ENCODE peak calls at places on chromosomes 5 and 9, in four cellular contexts. One of them, this sample, is unnamed.

GRCh38 chr9:91302831-91303230 is 58.9 kb downstream of the AUH start:
- DNase-seq in hepatocyte: no peak
- DNase-seq in KG1: no peak
- DNase-seq in fibroblast of pulmonary artery: peak; percentile 79
- DNase-seq in this sample: peak; percentile 48

GRCh38 chr5:95734916-95735315 is 3.8 kb downstream of the RHOBTB3 start:
- DNase-seq in hepatocyte: no peak
- DNase-seq in KG1: no peak
- DNase-seq in fibroblast of pulmonary artery: peak; percentile 59
- DNase-seq in this sample: peak; percentile 66

GRCh38 chr5:6576861-6577501 is 55.9 kb downstream of the NSUN2 start:
- DNase-seq in hepatocyte: peak; percentile 55
- DNase-seq in KG1: no peak
- DNase-seq in fibroblast of pulmonary artery: peak; percentile 68
- DNase-seq in this sample: peak; percentile 73

GRCh38 chr5:176447538-176447981 is 625 bp upstream of the FAF2 start:
- DNase-seq in hepatocyte: no peak
- DNase-seq in KG1: peak; percentile 62
- DNase-seq in fibroblast of pulmonary artery: no peak
- DNase-seq in this sample: no peak

GRCh38 chr9:15834541-15834940 is 281.7 kb downstream of the CCDC171 start:
- DNase-seq in hepatocyte: peak; percentile 8
- DNase-seq in KG1: no peak
- DNase-seq in fibroblast of pulmonary artery: peak; percentile 66
- DNase-seq in this sample: peak; percentile 20

GRCh38 chr9:71676460-71676859 is 91.9 kb downstream of the CEMIP2 start:
- DNase-seq in hepatocyte: no peak
- DNase-seq in KG1: no peak
- DNase-seq in fibroblast of pulmonary artery: no peak
- DNase-seq in this sample: no peak

GRCh38 chr9:97529363-97530076 is 28.1 kb downstream of the TMOD1 start:
- DNase-seq in hepatocyte: no peak
- DNase-seq in KG1: no peak
- DNase-seq in fibroblast of pulmonary artery: peak; percentile 12
- DNase-seq in this sample: no peak

GRCh38 chr5:148556835-148557234 is 97.5 kb downstream of the HTR4 start:
- DNase-seq in hepatocyte: no peak
- DNase-seq in KG1: no peak
- DNase-seq in fibroblast of pulmonary artery: no peak
- DNase-seq in this sample: no peak

GRCh38 chr5:62448528-62448927 is 36.0 kb downstream of the IPO11 start:
- DNase-seq in hepatocyte: no peak
- DNase-seq in KG1: no peak
- DNase-seq in fibroblast of pulmonary artery: no peak
- DNase-seq in this sample: no peak

GRCh38 chr9:129489838-129490582 is 130.9 kb downstream of the C9orf50 start:
- DNase-seq in hepatocyte: no peak
- DNase-seq in KG1: no peak
- DNase-seq in fibroblast of pulmonary artery: peak; percentile 67
- DNase-seq in this sample: peak; percentile 51

GRCh38 chr9:133545494-133546286 is 11.2 kb downstream of the ADAMTSL2 start:
- DNase-seq in hepatocyte: no peak
- DNase-seq in KG1: no peak
- DNase-seq in fibroblast of pulmonary artery: peak; percentile 47
- DNase-seq in this sample: no peak

GRCh38 chr9:129235931-129236331 is 57.9 kb upstream of the IER5L start:
- DNase-seq in hepatocyte: no peak
- DNase-seq in KG1: no peak
- DNase-seq in fibroblast of pulmonary artery: no peak
- DNase-seq in this sample: no peak

GRCh38 chr9:74645007-74645639 is 148.0 kb downstream of the RORB start:
- DNase-seq in hepatocyte: peak; percentile 44
- DNase-seq in KG1: peak; percentile 3
- DNase-seq in fibroblast of pulmonary artery: peak; percentile 21
- DNase-seq in this sample: peak; percentile 44

GRCh38 chr9:70049672-70050271 is 6.1 kb downstream of the MAMDC2 start:
- DNase-seq in hepatocyte: peak; percentile 21
- DNase-seq in KG1: no peak
- DNase-seq in fibroblast of pulmonary artery: peak; percentile 90
- DNase-seq in this sample: peak; percentile 31

GRCh38 chr9:87346061-87346665 is 151.5 kb upstream of the DAPK1 start:
- DNase-seq in hepatocyte: no peak
- DNase-seq in KG1: no peak
- DNase-seq in fibroblast of pulmonary artery: no peak
- DNase-seq in this sample: no peak

GRCh38 chr5:139131881-139132480 is 66.2 kb downstream of the SIL1 start:
- DNase-seq in hepatocyte: no peak
- DNase-seq in KG1: no peak
- DNase-seq in fibroblast of pulmonary artery: peak; percentile 13
- DNase-seq in this sample: no peak

GRCh38 chr9:87944096-87944495 is 26.3 kb downstream of the SPATA31C1 start:
- DNase-seq in hepatocyte: no peak
- DNase-seq in KG1: no peak
- DNase-seq in fibroblast of pulmonary artery: no peak
- DNase-seq in this sample: no peak

GRCh38 chr5:10724799-10725507 is 36.1 kb downstream of the DAP start:
- DNase-seq in hepatocyte: no peak
- DNase-seq in KG1: no peak
- DNase-seq in fibroblast of pulmonary artery: peak; percentile 90
- DNase-seq in this sample: peak; percentile 92

GRCh38 chr5:72624641-72625236 is 117.5 kb upstream of the ZNF366 start:
- DNase-seq in hepatocyte: no peak
- DNase-seq in KG1: no peak
- DNase-seq in fibroblast of pulmonary artery: peak; percentile 54
- DNase-seq in this sample: peak; percentile 72

GRCh38 chr5:80804332-80804731 is 149.5 kb upstream of the DHFR start:
- DNase-seq in hepatocyte: no peak
- DNase-seq in KG1: no peak
- DNase-seq in fibroblast of pulmonary artery: peak; percentile 11
- DNase-seq in this sample: no peak

GRCh38 chr5:76849767-76850291 is at the start of gene S100Z:
- DNase-seq in hepatocyte: peak; percentile 75
- DNase-seq in KG1: peak; percentile 92
- DNase-seq in fibroblast of pulmonary artery: peak; percentile 20
- DNase-seq in this sample: no peak

GRCh38 chr5:154820383-154820782 is 30.0 kb downstream of the FAXDC2 start:
- DNase-seq in hepatocyte: no peak
- DNase-seq in KG1: no peak
- DNase-seq in fibroblast of pulmonary artery: no peak
- DNase-seq in this sample: no peak

GRCh38 chr5:155332618-155333017 is 319.1 kb downstream of the KIF4B start:
- DNase-seq in hepatocyte: no peak
- DNase-seq in KG1: no peak
- DNase-seq in fibroblast of pulmonary artery: no peak
- DNase-seq in this sample: no peak

GRCh38 chr5:167565555-167565954 is 725.9 kb upstream of the WWC1 start:
- DNase-seq in hepatocyte: peak; percentile 9
- DNase-seq in KG1: no peak
- DNase-seq in fibroblast of pulmonary artery: peak; percentile 49
- DNase-seq in this sample: peak; percentile 47

GRCh38 chr9:12702160-12702758 is 9.1 kb downstream of the TYRP1 start:
- DNase-seq in hepatocyte: peak; percentile 77
- DNase-seq in KG1: no peak
- DNase-seq in fibroblast of pulmonary artery: peak; percentile 90
- DNase-seq in this sample: peak; percentile 81

GRCh38 chr9:130938652-130939404 is at the start of gene FIBCD1:
- DNase-seq in hepatocyte: peak; percentile 47
- DNase-seq in KG1: peak; percentile 7
- DNase-seq in fibroblast of pulmonary artery: no peak
- DNase-seq in this sample: peak; percentile 71

GRCh38 chr5:78953092-78953800 is 31.9 kb downstream of the ARSB start:
- DNase-seq in hepatocyte: no peak
- DNase-seq in KG1: no peak
- DNase-seq in fibroblast of pulmonary artery: no peak
- DNase-seq in this sample: peak; percentile 69

GRCh38 chr9:34992376-34992951 is 2.9 kb downstream of the DNAJB5 start:
- DNase-seq in hepatocyte: peak; percentile 78
- DNase-seq in KG1: no peak
- DNase-seq in fibroblast of pulmonary artery: peak; percentile 89
- DNase-seq in this sample: peak; percentile 95

GRCh38 chr5:114367029-114367428 is 5.2 kb downstream of the KCNN2 start:
- DNase-seq in hepatocyte: peak; percentile 7
- DNase-seq in KG1: no peak
- DNase-seq in fibroblast of pulmonary artery: peak; percentile 17
- DNase-seq in this sample: peak; percentile 54

This sample was measured in astrocyte of the hippocampus.